ENCODE peak calls at places on chromosome 16, in four cellular contexts. One of them, this sample, is unnamed.

GRCh38 chr16:15682105-15682570 is 32.1 kb downstream of the NDE1 start:
- DNase-seq in tibial artery: peak
- DNase-seq in MCF 10A: peak
- DNase-seq in prostate gland: no peak
- DNase-seq in this sample: no peak

GRCh38 chr16:47506800-47507199 is 45.7 kb downstream of the PHKB start:
- DNase-seq in tibial artery: no peak
- DNase-seq in MCF 10A: no peak
- DNase-seq in prostate gland: no peak
- DNase-seq in this sample: no peak

GRCh38 chr16:3754304-3754703 is 37.0 kb upstream of the TRAP1 start:
- DNase-seq in MCF 10A: no peak
- DNase-seq in tibial artery: no peak
- DNase-seq in prostate gland: no peak
- DNase-seq in this sample: no peak

GRCh38 chr16:51359141-51359960 is 208.3 kb upstream of the SALL1 start:
- DNase-seq in MCF 10A: no peak
- DNase-seq in tibial artery: no peak
- DNase-seq in prostate gland: no peak
- DNase-seq in this sample: no peak

GRCh38 chr16:5928476-5929055 is 831.0 kb upstream of the EEF2KMT start:
- DNase-seq in tibial artery: no peak
- DNase-seq in prostate gland: no peak
- DNase-seq in MCF 10A: no peak
- DNase-seq in this sample: no peak

GRCh38 chr16:17499223-17499902 is 28.6 kb upstream of the XYLT1 start:
- DNase-seq in prostate gland: no peak
- DNase-seq in tibial artery: no peak
- DNase-seq in MCF 10A: no peak
- DNase-seq in this sample: no peak

GRCh38 chr16:3950343-3951193 is 70.1 kb upstream of the CREBBP start:
- DNase-seq in tibial artery: peak
- DNase-seq in prostate gland: peak
- DNase-seq in MCF 10A: peak
- DNase-seq in this sample: peak

GRCh38 chr16:73095142-73095791 is 47.3 kb upstream of the ZFHX3 start:
- DNase-seq in tibial artery: no peak
- DNase-seq in prostate gland: no peak
- DNase-seq in MCF 10A: peak
- DNase-seq in this sample: no peak

GRCh38 chr16:86671486-86672214 is 93.3 kb downstream of the FOXL1 start:
- DNase-seq in tibial artery: no peak
- DNase-seq in prostate gland: no peak
- DNase-seq in MCF 10A: no peak
- DNase-seq in this sample: no peak

GRCh38 chr16:50467943-50468748 is 80.0 kb upstream of the NKD1 start:
- DNase-seq in tibial artery: no peak
- DNase-seq in prostate gland: no peak
- DNase-seq in MCF 10A: no peak
- DNase-seq in this sample: no peak

GRCh38 chr16:53071748-53072301 is 17.0 kb downstream of the CHD9 start:
- DNase-seq in tibial artery: peak
- DNase-seq in prostate gland: no peak
- DNase-seq in MCF 10A: no peak
- DNase-seq in this sample: no peak

GRCh38 chr16:72838999-72839398 is 208.9 kb downstream of the ZFHX3 start:
- DNase-seq in prostate gland: no peak
- DNase-seq in MCF 10A: no peak
- DNase-seq in tibial artery: no peak
- DNase-seq in this sample: no peak

GRCh38 chr16:3948378-3948995 is 68.0 kb upstream of the CREBBP start:
- DNase-seq in MCF 10A: no peak
- DNase-seq in tibial artery: peak
- DNase-seq in prostate gland: no peak
- DNase-seq in this sample: no peak

GRCh38 chr16:19236561-19236960 is 49.0 kb upstream of the CLEC19A start:
- DNase-seq in tibial artery: no peak
- DNase-seq in prostate gland: no peak
- DNase-seq in MCF 10A: no peak
- DNase-seq in this sample: no peak

GRCh38 chr16:85580684-85581083 is 32.4 kb upstream of the GSE1 start:
- DNase-seq in tibial artery: no peak
- DNase-seq in MCF 10A: no peak
- DNase-seq in prostate gland: no peak
- DNase-seq in this sample: no peak

GRCh38 chr16:57634171-57634570 is 5.7 kb downstream of the ADGRG1 start:
- DNase-seq in prostate gland: no peak
- DNase-seq in MCF 10A: no peak
- DNase-seq in tibial artery: no peak
- DNase-seq in this sample: no peak

GRCh38 chr16:85523602-85524364 is 89.3 kb upstream of the GSE1 start:
- DNase-seq in MCF 10A: no peak
- DNase-seq in tibial artery: peak
- DNase-seq in prostate gland: no peak
- DNase-seq in this sample: peak

GRCh38 chr16:64394061-64394460 is 727.8 kb downstream of the CDH11 start:
- DNase-seq in tibial artery: no peak
- DNase-seq in prostate gland: no peak
- DNase-seq in MCF 10A: no peak
- DNase-seq in this sample: no peak

GRCh38 chr16:49463529-49463928 is 89.9 kb downstream of the C16orf78 start:
- DNase-seq in prostate gland: no peak
- DNase-seq in tibial artery: peak
- DNase-seq in MCF 10A: no peak
- DNase-seq in this sample: no peak

GRCh38 chr16:88783391-88784073 is 1.5 kb downstream of the PIEZO1 start:
- DNase-seq in prostate gland: peak
- DNase-seq in MCF 10A: peak
- DNase-seq in tibial artery: peak
- DNase-seq in this sample: no peak

GRCh38 chr16:50071075-50071671 is 5.4 kb downstream of the HEATR3 start:
- DNase-seq in MCF 10A: no peak
- DNase-seq in tibial artery: no peak
- DNase-seq in prostate gland: no peak
- DNase-seq in this sample: no peak

GRCh38 chr16:20344630-20345029 is 7.9 kb downstream of the UMOD start:
- DNase-seq in tibial artery: no peak
- DNase-seq in MCF 10A: no peak
- DNase-seq in prostate gland: no peak
- DNase-seq in this sample: no peak

GRCh38 chr16:23514381-23515152 is 4.3 kb upstream of the GGA2 start:
- DNase-seq in tibial artery: peak
- DNase-seq in prostate gland: no peak
- DNase-seq in MCF 10A: no peak
- DNase-seq in this sample: no peak

GRCh38 chr16:17149904-17150483 is 320.8 kb downstream of the XYLT1 start:
- DNase-seq in tibial artery: no peak
- DNase-seq in MCF 10A: no peak
- DNase-seq in prostate gland: no peak
- DNase-seq in this sample: no peak

GRCh38 chr16:84391151-84391873 is 23.0 kb downstream of the ATP2C2 start:
- DNase-seq in prostate gland: peak
- DNase-seq in MCF 10A: no peak
- DNase-seq in tibial artery: no peak
- DNase-seq in this sample: no peak

GRCh38 chr16:88768041-88768876 is 16.8 kb downstream of the PIEZO1 start:
- DNase-seq in prostate gland: no peak
- DNase-seq in MCF 10A: no peak
- DNase-seq in tibial artery: peak
- DNase-seq in this sample: peak

GRCh38 chr16:59881366-59881765 is 1147.2 kb upstream of the GOT2 start:
- DNase-seq in MCF 10A: no peak
- DNase-seq in prostate gland: no peak
- DNase-seq in tibial artery: no peak
- DNase-seq in this sample: no peak

GRCh38 chr16:50591800-50592771 is 43.9 kb downstream of the NKD1 start:
- DNase-seq in prostate gland: peak
- DNase-seq in tibial artery: peak
- DNase-seq in MCF 10A: no peak
- DNase-seq in this sample: no peak

GRCh38 chr16:27315333-27316037 is 1.7 kb downstream of the IL4R start:
- DNase-seq in tibial artery: peak
- DNase-seq in MCF 10A: peak
- DNase-seq in prostate gland: peak
- DNase-seq in this sample: peak
- TF ChIP-seq CTCF in tibial artery: no peak
- TF ChIP-seq CTCF in MCF 10A: peak
- TF ChIP-seq CTCF in prostate gland: no peak
- TF ChIP-seq CTCF in this sample: no peak

GRCh38 chr16:56608876-56609462 is 585 bp downstream of the MT2A start:
- DNase-seq in prostate gland: no peak
- DNase-seq in tibial artery: peak
- DNase-seq in MCF 10A: peak
- DNase-seq in this sample: no peak
- TF ChIP-seq CTCF in prostate gland: no peak
- TF ChIP-seq CTCF in tibial artery: no peak
- TF ChIP-seq CTCF in MCF 10A: no peak
- TF ChIP-seq CTCF in this sample: no peak

GRCh38 chr16:66560107-66560506 is 6.1 kb upstream of the CMTM1 start:
- DNase-seq in tibial artery: no peak
- DNase-seq in prostate gland: no peak
- DNase-seq in MCF 10A: no peak
- DNase-seq in this sample: no peak

GRCh38 chr16:66561381-66562080 is 4.7 kb upstream of the CMTM1 start:
- DNase-seq in MCF 10A: no peak
- DNase-seq in prostate gland: no peak
- DNase-seq in tibial artery: no peak
- DNase-seq in this sample: no peak

GRCh38 chr16:66563574-66564334 is 2.5 kb upstream of the CMTM1 start:
- DNase-seq in MCF 10A: no peak
- DNase-seq in prostate gland: no peak
- DNase-seq in tibial artery: no peak
- DNase-seq in this sample: no peak

GRCh38 chr16:66562986-66563385 is 3.3 kb upstream of the CMTM1 start:
- DNase-seq in prostate gland: no peak
- DNase-seq in tibial artery: no peak
- DNase-seq in MCF 10A: no peak
- DNase-seq in this sample: no peak

DNA sequence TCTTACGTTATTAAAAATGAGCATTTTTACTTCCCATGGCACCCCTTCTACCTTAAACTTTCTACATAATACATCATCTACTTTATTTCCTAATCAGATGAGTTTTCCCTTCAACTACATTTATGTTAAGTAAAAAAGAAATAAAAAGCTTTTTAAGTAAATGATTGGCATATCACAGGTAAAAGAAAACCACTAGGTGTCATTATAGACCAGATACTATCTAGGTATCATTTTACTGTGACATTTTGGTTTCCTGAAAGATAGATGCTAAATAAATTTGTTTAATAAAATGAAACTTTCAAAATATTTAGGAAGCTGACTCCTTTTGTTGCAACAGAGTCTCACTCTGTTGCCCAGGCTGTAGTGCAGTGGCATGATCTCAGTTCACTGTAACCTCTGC is 3.8 kb upstream of the CMTM1 start:
- DNase-seq in tibial artery: no peak
- DNase-seq in MCF 10A: no peak
- DNase-seq in prostate gland: no peak
- DNase-seq in this sample: no peak
- TF ChIP-seq CTCF in tibial artery: no peak
- TF ChIP-seq CTCF in MCF 10A: peak
- TF ChIP-seq CTCF in prostate gland: no peak
- TF ChIP-seq CTCF in this sample: no peak

DNA sequence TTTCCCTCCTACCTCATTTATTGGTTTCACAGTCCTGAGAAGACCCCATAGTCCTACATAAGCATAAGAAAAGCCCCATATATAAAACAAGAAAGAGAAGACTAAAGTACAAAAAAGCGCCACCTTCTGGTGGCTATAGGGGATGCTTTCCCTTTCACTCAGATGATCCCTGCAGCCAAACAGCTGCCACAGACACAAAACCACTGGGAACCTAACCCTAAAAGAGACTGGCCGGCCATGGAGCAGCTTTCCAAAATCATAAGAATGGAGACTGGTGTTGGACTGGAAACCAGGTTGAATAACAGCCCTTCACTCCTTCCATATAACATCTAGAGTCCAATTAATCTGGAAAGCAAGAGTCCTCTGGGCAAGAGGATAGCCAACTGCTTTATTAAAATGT is 11.4 kb downstream of the DYNC1LI2 start:
- DNase-seq in prostate gland: no peak
- DNase-seq in MCF 10A: peak
- DNase-seq in tibial artery: no peak
- DNase-seq in this sample: no peak
- TF ChIP-seq CTCF in prostate gland: peak
- TF ChIP-seq CTCF in MCF 10A: peak
- TF ChIP-seq CTCF in tibial artery: peak
- TF ChIP-seq CTCF in this sample: peak

GRCh38 chr16:8589293-8590160 is 784 bp downstream of the TMEM114 start:
- DNase-seq in prostate gland: no peak
- DNase-seq in MCF 10A: no peak
- DNase-seq in tibial artery: no peak
- DNase-seq in this sample: no peak
- TF ChIP-seq CTCF in prostate gland: no peak
- TF ChIP-seq CTCF in MCF 10A: no peak
- TF ChIP-seq CTCF in tibial artery: no peak
- TF ChIP-seq CTCF in this sample: no peak

GRCh38 chr16:14042706-14043105 is 28.4 kb upstream of the MRTFB start:
- DNase-seq in prostate gland: no peak
- DNase-seq in tibial artery: peak
- DNase-seq in MCF 10A: no peak
- DNase-seq in this sample: no peak

GRCh38 chr16:14043278-14043677 is 27.8 kb upstream of the MRTFB start:
- DNase-seq in tibial artery: no peak
- DNase-seq in MCF 10A: no peak
- DNase-seq in prostate gland: no peak
- DNase-seq in this sample: no peak

GRCh38 chr16:14037960-14038359 is 33.2 kb upstream of the MRTFB start:
- DNase-seq in prostate gland: no peak
- DNase-seq in tibial artery: no peak
- DNase-seq in MCF 10A: no peak
- DNase-seq in this sample: no peak

GRCh38 chr16:14043793-14044192 is 27.3 kb upstream of the MRTFB start:
- DNase-seq in tibial artery: no peak
- DNase-seq in MCF 10A: no peak
- DNase-seq in prostate gland: no peak
- DNase-seq in this sample: no peak

DNA sequence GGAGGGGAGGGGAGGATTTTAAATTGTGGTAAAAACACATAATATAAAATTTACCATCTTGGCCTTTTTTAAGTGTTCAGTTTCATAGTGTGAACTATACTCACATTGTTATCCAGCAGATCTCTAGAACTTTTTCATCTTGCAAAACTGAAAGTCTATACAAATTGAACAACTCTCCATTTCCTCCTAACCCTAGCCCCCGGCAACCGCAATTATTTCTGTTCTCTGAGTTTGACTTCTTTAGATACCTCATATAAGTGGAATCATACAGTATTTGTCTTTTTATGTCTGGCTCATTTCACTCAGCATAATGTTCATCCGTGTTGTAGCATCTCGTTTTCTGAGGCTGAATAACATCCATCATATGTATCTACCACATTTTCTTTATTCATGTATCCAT is 30.0 kb upstream of the MRTFB start:
- DNase-seq in prostate gland: no peak
- DNase-seq in tibial artery: no peak
- DNase-seq in MCF 10A: no peak
- DNase-seq in this sample: no peak
- TF ChIP-seq CTCF in prostate gland: no peak
- TF ChIP-seq CTCF in tibial artery: no peak
- TF ChIP-seq CTCF in MCF 10A: no peak
- TF ChIP-seq CTCF in this sample: no peak

This sample was measured in lung.